ENCODE peak calls at places on chromosomes 1 and 21, in ten cellular contexts. J is fibroblast of lung, H is suprapubic skin, O is left ventricle myocardium inferior, G is fibroblast of pulmonary artery, B is cardiac fibroblast, T is uterus, I is breast epithelium, R is HFF-Myc, U is heart right ventricle. K is an unnamed sample.

GRCh38 chr1:238673561-238673960 is 712.8 kb upstream of the CHRM3 start:
- DNase-seq in U (no peak), B (no peak), R (no peak), O (no peak), H (no peak), J (no peak), G (no peak), I (no peak), T (no peak), K (no peak)

GRCh38 chr1:85576642-85577420 is 3.7 kb upstream of the CCN1 start:
- DNase-seq in O (peak), J (peak), I (peak), T (peak), R (peak), U (peak), B (peak), H (peak), G (peak), K (peak)

GRCh38 chr1:5980314-5981008 is 11.8 kb downstream of the NPHP4 start:
- DNase-seq in T (peak), H (no peak), J (peak), G (peak), O (peak), U (peak), R (no peak), I (no peak), B (peak), K (peak)

GRCh38 chr1:229342902-229343587 is at the start of gene CCSAP:
- DNase-seq in B (peak), I (peak), G (peak), U (peak), H (no peak), J (peak), R (no peak), T (peak), O (peak), K (peak)

GRCh38 chr1:89149229-89149628 is 23.3 kb upstream of the GBP2 start:
- DNase-seq in G (peak), I (no peak), R (no peak), J (peak), T (peak), O (peak), B (peak), H (no peak), U (no peak), K (peak)

GRCh38 chr21:14526199-14526598 is 19.9 kb downstream of the SAMSN1 start:
- DNase-seq in O (no peak), R (no peak), J (no peak), U (no peak), I (no peak), H (no peak), B (peak), T (no peak), G (no peak), K (no peak)

GRCh38 chr1:25462732-25463131 is 32.0 kb downstream of the MACO1 start:
- DNase-seq in H (no peak), T (no peak), U (no peak), J (peak), R (no peak), I (no peak), O (no peak), B (peak), G (peak), K (peak)

GRCh38 chr1:31615414-31615813 is 2.1 kb upstream of the HCRTR1 start:
- DNase-seq in U (no peak), G (no peak), O (no peak), J (no peak), H (peak), T (no peak), B (no peak), R (no peak), I (peak), K (peak)

GRCh38 chr1:69567847-69568434 is at the start of gene LRRC7:
- DNase-seq in I (no peak), U (peak), J (no peak), T (no peak), R (no peak), O (peak), B (no peak), G (no peak), H (no peak), K (no peak)

GRCh38 chr1:228249508-228250305 is 41.9 kb downstream of the OBSCN start:
- DNase-seq in J (no peak), H (no peak), O (no peak), I (no peak), G (no peak), B (no peak), U (no peak), T (no peak), R (no peak), K (no peak)

GRCh38 chr1:17188889-17189631 is 15.9 kb upstream of the PADI1 start:
- DNase-seq in O (no peak), B (no peak), H (peak), U (no peak), J (no peak), I (no peak), R (no peak), G (no peak), T (no peak), K (no peak)

GRCh38 chr1:40232444-40232843 is 15.3 kb upstream of the TMCO2 start:
- DNase-seq in G (no peak), O (no peak), I (no peak), R (no peak), T (no peak), U (no peak), J (no peak), B (no peak), H (no peak), K (no peak)

GRCh38 chr1:53288247-53289049 is 39.4 kb downstream of the LRP8 start:
- DNase-seq in B (no peak), R (no peak), T (no peak), I (no peak), J (no peak), G (no peak), H (no peak), U (no peak), O (no peak), K (no peak)

GRCh38 chr1:24179251-24179895 is 7.7 kb downstream of the IFNLR1 start:
- DNase-seq in B (no peak), J (no peak), T (no peak), G (no peak), I (no peak), H (no peak), U (no peak), R (no peak), O (no peak), K (no peak)

GRCh38 chr1:76687324-76688018 is 179.8 kb upstream of the ST6GALNAC5 start:
- DNase-seq in U (no peak), B (no peak), R (no peak), G (no peak), H (no peak), J (no peak), I (no peak), O (no peak), T (no peak), K (no peak)

GRCh38 chr1:45685308-45686080 is 839 bp downstream of the GPBP1L1 start:
- DNase-seq in U (no peak), I (no peak), H (no peak), B (peak), R (no peak), T (no peak), J (peak), G (no peak), O (no peak), K (peak)

DNA sequence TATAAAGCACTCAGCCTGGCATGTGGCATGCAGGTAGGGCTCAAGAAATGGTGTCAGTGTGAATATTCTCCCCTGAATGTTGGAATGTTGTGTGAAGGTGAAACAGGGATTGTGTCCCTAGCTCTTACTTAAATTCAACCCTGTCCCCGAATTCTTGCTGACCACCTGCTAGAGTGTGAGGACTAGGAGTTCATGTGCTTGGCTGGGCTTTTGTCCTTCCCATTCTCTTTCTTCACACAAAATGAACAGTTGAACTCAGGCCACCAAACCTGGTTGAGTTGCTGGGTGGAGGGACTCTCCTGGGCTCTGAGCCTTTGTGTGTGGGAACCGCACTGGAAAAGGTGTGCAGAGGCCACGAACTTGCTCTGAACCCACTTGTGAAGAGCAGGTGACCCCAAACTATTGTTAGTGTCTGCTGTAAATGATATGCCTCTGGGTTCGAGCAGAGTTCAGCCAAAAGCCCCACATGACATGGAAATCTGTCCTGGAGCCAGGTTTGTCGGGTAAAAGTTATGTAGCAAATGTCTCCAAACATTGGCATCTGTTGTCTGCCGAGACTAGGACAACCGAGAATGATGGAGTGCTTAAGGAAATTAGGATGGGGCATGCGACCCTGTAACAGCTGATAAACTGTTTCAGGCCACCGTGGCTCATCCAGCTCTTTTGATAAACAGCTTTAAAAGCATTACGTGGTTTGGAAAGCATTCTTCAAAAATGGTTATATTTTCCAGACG is 144.2 kb downstream of the DHRS3 start:
- DNase-seq in O (peak), J (peak), I (no peak), T (no peak), B (no peak), G (no peak), R (no peak), H (no peak), U (no peak), K (peak)
- H3K4me3 ChIP-seq in O (no peak), J (no peak), I (no peak), T (no peak), B (no peak), G (no peak), R (no peak), H (no peak), U (no peak), K (no peak)

GRCh38 chr1:8764301-8764937 is 53.0 kb downstream of the RERE start:
- DNase-seq in I (no peak), H (no peak), U (no peak), G (peak), R (no peak), T (no peak), J (no peak), O (no peak), B (peak), K (no peak)
- TF ChIP-seq CTCF in I (no peak), H (no peak), U (no peak), G (no peak), R (no peak), T (no peak), J (no peak), O (no peak), B (no peak), K (no peak)

GRCh38 chr21:38740131-38740530 is 65.6 kb upstream of the ETS2 start:
- DNase-seq in J (no peak), I (no peak), O (no peak), H (no peak), B (no peak), U (no peak), G (no peak), R (no peak), T (no peak), K (no peak)
- H3K4me3 ChIP-seq in J (no peak), I (no peak), O (no peak), H (no peak), B (no peak), U (no peak), G (no peak), R (no peak), T (no peak), K (no peak)

DNA sequence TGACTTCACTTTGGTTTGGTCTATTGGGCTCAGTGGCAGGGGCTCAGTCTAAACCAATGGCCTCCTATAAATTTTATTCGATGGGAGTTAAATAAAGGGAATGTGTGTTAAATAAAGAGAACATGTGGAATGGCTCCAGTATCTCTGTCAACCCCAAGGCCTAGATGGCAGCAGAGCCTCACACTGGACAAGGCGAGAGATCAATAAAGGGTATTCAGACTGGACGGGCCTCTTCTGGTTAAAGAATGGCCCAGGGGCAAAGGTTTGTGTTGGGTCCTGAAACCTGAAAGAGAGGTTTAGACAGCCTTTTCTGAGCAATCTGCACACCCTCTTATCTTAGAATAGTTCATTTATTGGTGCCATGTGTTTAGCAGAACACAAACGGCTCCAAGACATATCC is 34.7 kb downstream of the SH3BP5L start:
- DNase-seq in H (no peak), G (no peak), B (no peak), O (no peak), R (no peak), U (no peak), T (no peak), J (no peak), I (no peak), K (no peak)
- TF ChIP-seq CTCF in H (no peak), G (no peak), B (no peak), O (no peak), R (no peak), U (no peak), T (no peak), J (no peak), I (no peak), K (no peak)

GRCh38 chr1:170594227-170594626 is 62.3 kb downstream of the GORAB start:
- DNase-seq in G (no peak), T (no peak), I (no peak), H (no peak), U (no peak), R (no peak), O (no peak), B (no peak), J (no peak), K (no peak)

GRCh38 chr1:170593612-170594011 is 61.6 kb downstream of the GORAB start:
- DNase-seq in G (no peak), J (no peak), B (no peak), I (no peak), H (no peak), R (no peak), U (no peak), O (no peak), T (no peak), K (no peak)

GRCh38 chr1:170592591-170593111 is 60.7 kb downstream of the GORAB start:
- DNase-seq in J (no peak), H (no peak), I (no peak), B (no peak), R (peak), O (no peak), T (no peak), G (no peak), U (no peak), K (no peak)

GRCh38 chr1:170590921-170591705 is 59.1 kb downstream of the GORAB start:
- DNase-seq in I (no peak), T (no peak), U (no peak), O (no peak), R (no peak), B (no peak), J (no peak), G (no peak), H (no peak), K (no peak)

DNA sequence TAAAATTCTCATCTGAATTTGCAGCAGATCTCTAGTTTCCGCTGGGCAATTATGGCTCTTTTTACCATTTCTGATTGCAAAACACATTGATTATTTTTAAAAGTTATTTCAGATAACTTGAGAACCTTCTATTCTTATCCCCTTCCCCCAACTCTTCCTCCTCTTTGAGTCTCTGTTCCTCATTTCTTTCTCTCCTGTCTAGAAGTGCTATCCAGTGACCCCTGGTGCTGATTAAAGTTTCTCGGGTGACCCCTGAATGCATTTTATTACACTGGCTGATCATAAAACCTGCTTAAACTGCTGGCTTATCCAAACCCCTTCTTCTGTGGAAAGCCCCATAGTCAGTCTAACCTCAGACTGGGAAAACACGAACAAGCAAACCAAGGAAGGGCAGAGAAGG is 61.2 kb downstream of the GORAB start:
- DNase-seq in R (no peak), B (no peak), G (no peak), U (no peak), J (no peak), T (no peak), I (no peak), H (no peak), O (no peak), K (no peak)
- H3K4me3 ChIP-seq in R (peak), B (no peak), G (no peak), U (no peak), J (peak), T (peak), I (peak), H (peak), O (no peak), K (no peak)

DNA sequence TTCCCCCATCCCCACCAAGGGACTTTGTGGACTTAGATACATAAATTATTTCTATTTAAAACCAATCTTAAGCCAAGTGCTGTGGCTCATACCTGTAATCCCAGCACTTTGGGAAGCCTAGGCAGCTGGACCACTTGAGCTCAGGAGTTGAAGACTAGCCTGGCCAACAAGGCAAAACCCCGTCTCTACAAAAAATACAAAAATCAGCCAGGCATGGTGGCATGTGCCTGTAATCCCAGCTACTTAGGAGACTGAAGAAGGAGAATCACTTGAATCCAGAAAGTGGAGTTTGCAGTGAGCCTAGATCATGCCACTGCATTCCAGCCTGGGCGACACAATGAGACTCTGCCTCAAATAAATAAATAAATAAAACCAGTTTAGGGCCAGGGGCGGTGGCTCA is 4.5 kb upstream of the LAX1 start:
- DNase-seq in O (no peak), T (no peak), U (no peak), J (no peak), H (no peak), B (no peak), G (no peak), R (no peak), I (no peak), K (no peak)
- TF ChIP-seq CTCF in O (no peak), T (no peak), U (no peak), J (no peak), H (no peak), B (no peak), G (no peak), R (no peak), I (no peak), K (no peak)

DNA sequence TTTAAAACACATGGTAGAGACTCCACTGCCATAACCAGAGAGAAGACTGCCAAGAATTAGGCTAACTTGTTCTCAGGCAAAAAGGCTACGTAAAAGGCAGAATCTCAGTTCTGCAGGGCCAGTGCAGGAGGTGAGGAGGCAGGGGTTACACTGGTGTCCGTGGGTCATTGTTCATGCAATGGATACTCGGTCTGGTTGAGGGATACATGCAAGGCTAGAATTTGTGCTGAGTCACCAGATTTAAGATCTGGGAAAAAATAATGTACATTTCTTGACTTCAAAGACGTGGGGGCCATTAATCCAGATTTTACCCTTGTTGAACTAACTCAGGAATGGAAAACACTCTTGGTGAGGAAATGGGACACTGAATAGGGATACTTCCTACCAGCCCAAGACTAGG is 52.3 kb upstream of the DPH5 start:
- DNase-seq in H (no peak), B (no peak), R (no peak), U (no peak), G (no peak), J (no peak), I (no peak), O (no peak), T (no peak), K (no peak)
- H3K4me3 ChIP-seq in H (no peak), B (no peak), R (no peak), U (no peak), G (no peak), J (no peak), I (no peak), O (no peak), T (no peak), K (no peak)

GRCh38 chr21:39137248-39138186 is 45.7 kb downstream of the PSMG1 start:
- DNase-seq in G (peak), U (no peak), O (no peak), B (no peak), J (peak), I (no peak), H (no peak), R (no peak), T (peak), K (peak)
- TF ChIP-seq CTCF in G (no peak), U (no peak), O (no peak), B (no peak), J (no peak), I (no peak), H (no peak), R (no peak), T (no peak), K (peak)

DNA sequence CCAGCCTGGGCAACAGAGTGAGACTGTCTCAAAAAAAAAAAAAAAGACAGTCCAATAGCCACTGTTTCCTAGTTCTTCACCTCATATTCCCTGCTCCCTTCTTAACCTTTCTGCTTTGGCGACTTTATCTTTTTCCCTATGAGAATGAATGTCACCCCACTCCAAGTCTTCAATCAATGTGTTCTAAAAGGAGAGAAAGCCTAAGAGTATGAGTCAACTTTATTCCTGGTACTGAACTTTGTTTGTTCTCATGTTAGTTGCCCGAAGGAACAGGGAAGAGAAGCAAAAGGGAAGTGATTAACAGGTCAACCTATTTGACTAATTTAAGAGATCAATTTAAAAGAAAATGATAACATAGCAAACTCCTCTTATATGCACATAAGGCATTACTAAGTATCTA is 39.9 kb upstream of the SLC16A1 start:
- DNase-seq in R (no peak), B (peak), O (no peak), J (no peak), H (no peak), U (no peak), T (no peak), I (no peak), G (peak), K (peak)
- H3K4me3 ChIP-seq in R (no peak), B (no peak), O (no peak), J (no peak), H (no peak), U (no peak), T (no peak), I (no peak), G (no peak), K (no peak)

K was measured in choroid plexus epithelial cell.